ENCODE peak calls at places on chromosomes 11 and 22, in eight cellular contexts. One of them, this sample, is unnamed.

GRCh38 chr11:31120428-31120827 is 249.1 kb downstream of the DCDC1 start:
- DNase-seq in NCI-H460: no peak
- DNase-seq in bronchial epithelial cell: no peak
- DNase-seq in stimulated activated CD4-positive, alpha-beta T cell treated with anti-CD3 and anti-CD28 coated beads, TNF-alpha, amount 100 ng/mL, for 24 hours: no peak
- DNase-seq in activated CD8-positive, alpha-beta memory T cell treated with anti-CD3 and anti-CD28 coated beads for 1 hour: no peak
- DNase-seq in fibroblast of lung: no peak
- DNase-seq in left cardiac atrium: no peak
- DNase-seq in CD8-positive, alpha-beta memory T cell: no peak
- DNase-seq in this sample: no peak

GRCh38 chr11:14386081-14386480 is 27.1 kb upstream of the RRAS2 start:
- DNase-seq in NCI-H460: no peak
- DNase-seq in stimulated activated CD4-positive, alpha-beta T cell treated with anti-CD3 and anti-CD28 coated beads, TNF-alpha, amount 100 ng/mL, for 24 hours: no peak
- DNase-seq in bronchial epithelial cell: no peak
- DNase-seq in fibroblast of lung: no peak
- DNase-seq in activated CD8-positive, alpha-beta memory T cell treated with anti-CD3 and anti-CD28 coated beads for 1 hour: no peak
- DNase-seq in left cardiac atrium: no peak
- DNase-seq in CD8-positive, alpha-beta memory T cell: no peak
- DNase-seq in this sample: no peak

GRCh38 chr22:26479792-26480610 is 3.6 kb downstream of the HPS4 start:
- DNase-seq in bronchial epithelial cell: no peak
- DNase-seq in CD8-positive, alpha-beta memory T cell: no peak
- DNase-seq in stimulated activated CD4-positive, alpha-beta T cell treated with anti-CD3 and anti-CD28 coated beads, TNF-alpha, amount 100 ng/mL, for 24 hours: no peak
- DNase-seq in fibroblast of lung: no peak
- DNase-seq in activated CD8-positive, alpha-beta memory T cell treated with anti-CD3 and anti-CD28 coated beads for 1 hour: no peak
- DNase-seq in left cardiac atrium: no peak
- DNase-seq in NCI-H460: no peak
- DNase-seq in this sample: no peak

GRCh38 chr11:118437736-118438125 is 1.4 kb downstream of the KMT2A start:
- DNase-seq in stimulated activated CD4-positive, alpha-beta T cell treated with anti-CD3 and anti-CD28 coated beads, TNF-alpha, amount 100 ng/mL, for 24 hours: peak
- DNase-seq in bronchial epithelial cell: no peak
- DNase-seq in fibroblast of lung: peak
- DNase-seq in CD8-positive, alpha-beta memory T cell: peak
- DNase-seq in left cardiac atrium: no peak
- DNase-seq in NCI-H460: no peak
- DNase-seq in activated CD8-positive, alpha-beta memory T cell treated with anti-CD3 and anti-CD28 coated beads for 1 hour: no peak
- DNase-seq in this sample: no peak

GRCh38 chr11:2235588-2236326 is 34.6 kb downstream of the ASCL2 start:
- DNase-seq in left cardiac atrium: no peak
- DNase-seq in NCI-H460: no peak
- DNase-seq in activated CD8-positive, alpha-beta memory T cell treated with anti-CD3 and anti-CD28 coated beads for 1 hour: no peak
- DNase-seq in fibroblast of lung: no peak
- DNase-seq in bronchial epithelial cell: no peak
- DNase-seq in stimulated activated CD4-positive, alpha-beta T cell treated with anti-CD3 and anti-CD28 coated beads, TNF-alpha, amount 100 ng/mL, for 24 hours: no peak
- DNase-seq in CD8-positive, alpha-beta memory T cell: no peak
- DNase-seq in this sample: no peak

GRCh38 chr22:40401532-40401931 is 31.1 kb downstream of the SGSM3 start:
- DNase-seq in stimulated activated CD4-positive, alpha-beta T cell treated with anti-CD3 and anti-CD28 coated beads, TNF-alpha, amount 100 ng/mL, for 24 hours: peak
- DNase-seq in fibroblast of lung: no peak
- DNase-seq in activated CD8-positive, alpha-beta memory T cell treated with anti-CD3 and anti-CD28 coated beads for 1 hour: peak
- DNase-seq in bronchial epithelial cell: no peak
- DNase-seq in NCI-H460: no peak
- DNase-seq in left cardiac atrium: no peak
- DNase-seq in CD8-positive, alpha-beta memory T cell: peak
- DNase-seq in this sample: no peak

GRCh38 chr11:72135891-72136676 is 559 bp downstream of the FOLR3 start:
- DNase-seq in fibroblast of lung: no peak
- DNase-seq in CD8-positive, alpha-beta memory T cell: no peak
- DNase-seq in bronchial epithelial cell: no peak
- DNase-seq in left cardiac atrium: no peak
- DNase-seq in activated CD8-positive, alpha-beta memory T cell treated with anti-CD3 and anti-CD28 coated beads for 1 hour: no peak
- DNase-seq in NCI-H460: no peak
- DNase-seq in stimulated activated CD4-positive, alpha-beta T cell treated with anti-CD3 and anti-CD28 coated beads, TNF-alpha, amount 100 ng/mL, for 24 hours: no peak
- DNase-seq in this sample: no peak

GRCh38 chr11:36421546-36422155 is 88.4 kb downstream of the TRAF6 start:
- DNase-seq in NCI-H460: no peak
- DNase-seq in stimulated activated CD4-positive, alpha-beta T cell treated with anti-CD3 and anti-CD28 coated beads, TNF-alpha, amount 100 ng/mL, for 24 hours: no peak
- DNase-seq in activated CD8-positive, alpha-beta memory T cell treated with anti-CD3 and anti-CD28 coated beads for 1 hour: no peak
- DNase-seq in fibroblast of lung: peak
- DNase-seq in bronchial epithelial cell: no peak
- DNase-seq in CD8-positive, alpha-beta memory T cell: no peak
- DNase-seq in left cardiac atrium: no peak
- DNase-seq in this sample: no peak

GRCh38 chr11:36672815-36673450 is 74.9 kb upstream of the RAG2 start:
- DNase-seq in bronchial epithelial cell: peak
- DNase-seq in left cardiac atrium: no peak
- DNase-seq in NCI-H460: peak
- DNase-seq in fibroblast of lung: peak
- DNase-seq in CD8-positive, alpha-beta memory T cell: no peak
- DNase-seq in stimulated activated CD4-positive, alpha-beta T cell treated with anti-CD3 and anti-CD28 coated beads, TNF-alpha, amount 100 ng/mL, for 24 hours: no peak
- DNase-seq in activated CD8-positive, alpha-beta memory T cell treated with anti-CD3 and anti-CD28 coated beads for 1 hour: no peak
- DNase-seq in this sample: peak

GRCh38 chr11:46493786-46494185 is 100.0 kb downstream of the AMBRA1 start:
- DNase-seq in fibroblast of lung: peak
- DNase-seq in bronchial epithelial cell: no peak
- DNase-seq in activated CD8-positive, alpha-beta memory T cell treated with anti-CD3 and anti-CD28 coated beads for 1 hour: no peak
- DNase-seq in CD8-positive, alpha-beta memory T cell: no peak
- DNase-seq in NCI-H460: no peak
- DNase-seq in left cardiac atrium: no peak
- DNase-seq in stimulated activated CD4-positive, alpha-beta T cell treated with anti-CD3 and anti-CD28 coated beads, TNF-alpha, amount 100 ng/mL, for 24 hours: no peak
- DNase-seq in this sample: no peak

GRCh38 chr11:78975081-78975480 is 400.4 kb upstream of the NARS2 start:
- DNase-seq in NCI-H460: no peak
- DNase-seq in left cardiac atrium: no peak
- DNase-seq in stimulated activated CD4-positive, alpha-beta T cell treated with anti-CD3 and anti-CD28 coated beads, TNF-alpha, amount 100 ng/mL, for 24 hours: no peak
- DNase-seq in CD8-positive, alpha-beta memory T cell: no peak
- DNase-seq in activated CD8-positive, alpha-beta memory T cell treated with anti-CD3 and anti-CD28 coated beads for 1 hour: no peak
- DNase-seq in fibroblast of lung: no peak
- DNase-seq in bronchial epithelial cell: no peak
- DNase-seq in this sample: no peak

GRCh38 chr11:24574461-24574860 is 77.6 kb downstream of the LUZP2 start:
- DNase-seq in left cardiac atrium: no peak
- DNase-seq in fibroblast of lung: peak
- DNase-seq in bronchial epithelial cell: no peak
- DNase-seq in stimulated activated CD4-positive, alpha-beta T cell treated with anti-CD3 and anti-CD28 coated beads, TNF-alpha, amount 100 ng/mL, for 24 hours: no peak
- DNase-seq in CD8-positive, alpha-beta memory T cell: no peak
- DNase-seq in activated CD8-positive, alpha-beta memory T cell treated with anti-CD3 and anti-CD28 coated beads for 1 hour: no peak
- DNase-seq in NCI-H460: no peak
- DNase-seq in this sample: no peak

GRCh38 chr11:65501005-65501529 is 2.2 kb downstream of the MALAT1 start:
- DNase-seq in NCI-H460: no peak
- DNase-seq in left cardiac atrium: no peak
- DNase-seq in fibroblast of lung: no peak
- DNase-seq in CD8-positive, alpha-beta memory T cell: no peak
- DNase-seq in stimulated activated CD4-positive, alpha-beta T cell treated with anti-CD3 and anti-CD28 coated beads, TNF-alpha, amount 100 ng/mL, for 24 hours: no peak
- DNase-seq in activated CD8-positive, alpha-beta memory T cell treated with anti-CD3 and anti-CD28 coated beads for 1 hour: no peak
- DNase-seq in bronchial epithelial cell: no peak
- DNase-seq in this sample: no peak

GRCh38 chr11:77137421-77137820 is 9.4 kb downstream of the MYO7A start:
- DNase-seq in NCI-H460: no peak
- DNase-seq in activated CD8-positive, alpha-beta memory T cell treated with anti-CD3 and anti-CD28 coated beads for 1 hour: no peak
- DNase-seq in left cardiac atrium: no peak
- DNase-seq in bronchial epithelial cell: no peak
- DNase-seq in CD8-positive, alpha-beta memory T cell: no peak
- DNase-seq in fibroblast of lung: no peak
- DNase-seq in stimulated activated CD4-positive, alpha-beta T cell treated with anti-CD3 and anti-CD28 coated beads, TNF-alpha, amount 100 ng/mL, for 24 hours: no peak
- DNase-seq in this sample: no peak

GRCh38 chr11:115924744-115925567 is 420.7 kb upstream of the CADM1 start:
- DNase-seq in fibroblast of lung: peak
- DNase-seq in NCI-H460: no peak
- DNase-seq in left cardiac atrium: no peak
- DNase-seq in activated CD8-positive, alpha-beta memory T cell treated with anti-CD3 and anti-CD28 coated beads for 1 hour: no peak
- DNase-seq in bronchial epithelial cell: peak
- DNase-seq in stimulated activated CD4-positive, alpha-beta T cell treated with anti-CD3 and anti-CD28 coated beads, TNF-alpha, amount 100 ng/mL, for 24 hours: no peak
- DNase-seq in CD8-positive, alpha-beta memory T cell: no peak
- DNase-seq in this sample: no peak

GRCh38 chr22:26075233-26075632 is 94.0 kb upstream of the SEZ6L start:
- DNase-seq in CD8-positive, alpha-beta memory T cell: no peak
- DNase-seq in NCI-H460: no peak
- DNase-seq in fibroblast of lung: no peak
- DNase-seq in stimulated activated CD4-positive, alpha-beta T cell treated with anti-CD3 and anti-CD28 coated beads, TNF-alpha, amount 100 ng/mL, for 24 hours: no peak
- DNase-seq in activated CD8-positive, alpha-beta memory T cell treated with anti-CD3 and anti-CD28 coated beads for 1 hour: no peak
- DNase-seq in bronchial epithelial cell: no peak
- DNase-seq in left cardiac atrium: no peak
- DNase-seq in this sample: no peak

GRCh38 chr11:134479206-134479955 is 67.3 kb upstream of the B3GAT1 start:
- DNase-seq in fibroblast of lung: no peak
- DNase-seq in left cardiac atrium: no peak
- DNase-seq in stimulated activated CD4-positive, alpha-beta T cell treated with anti-CD3 and anti-CD28 coated beads, TNF-alpha, amount 100 ng/mL, for 24 hours: no peak
- DNase-seq in CD8-positive, alpha-beta memory T cell: no peak
- DNase-seq in NCI-H460: no peak
- DNase-seq in activated CD8-positive, alpha-beta memory T cell treated with anti-CD3 and anti-CD28 coated beads for 1 hour: no peak
- DNase-seq in bronchial epithelial cell: no peak
- DNase-seq in this sample: no peak

GRCh38 chr11:20658135-20658534 is 11.3 kb upstream of the NELL1 start:
- DNase-seq in bronchial epithelial cell: peak
- DNase-seq in activated CD8-positive, alpha-beta memory T cell treated with anti-CD3 and anti-CD28 coated beads for 1 hour: no peak
- DNase-seq in NCI-H460: no peak
- DNase-seq in CD8-positive, alpha-beta memory T cell: no peak
- DNase-seq in left cardiac atrium: no peak
- DNase-seq in stimulated activated CD4-positive, alpha-beta T cell treated with anti-CD3 and anti-CD28 coated beads, TNF-alpha, amount 100 ng/mL, for 24 hours: no peak
- DNase-seq in fibroblast of lung: no peak
- DNase-seq in this sample: no peak

GRCh38 chr11:14623036-14623435 is 20.6 kb upstream of the PDE3B start:
- DNase-seq in activated CD8-positive, alpha-beta memory T cell treated with anti-CD3 and anti-CD28 coated beads for 1 hour: no peak
- DNase-seq in NCI-H460: no peak
- DNase-seq in stimulated activated CD4-positive, alpha-beta T cell treated with anti-CD3 and anti-CD28 coated beads, TNF-alpha, amount 100 ng/mL, for 24 hours: no peak
- DNase-seq in CD8-positive, alpha-beta memory T cell: no peak
- DNase-seq in bronchial epithelial cell: no peak
- DNase-seq in left cardiac atrium: no peak
- DNase-seq in fibroblast of lung: no peak
- DNase-seq in this sample: no peak

GRCh38 chr11:79173615-79174014 is 267.2 kb downstream of the TENM4 start:
- DNase-seq in left cardiac atrium: no peak
- DNase-seq in CD8-positive, alpha-beta memory T cell: no peak
- DNase-seq in stimulated activated CD4-positive, alpha-beta T cell treated with anti-CD3 and anti-CD28 coated beads, TNF-alpha, amount 100 ng/mL, for 24 hours: no peak
- DNase-seq in NCI-H460: no peak
- DNase-seq in bronchial epithelial cell: no peak
- DNase-seq in activated CD8-positive, alpha-beta memory T cell treated with anti-CD3 and anti-CD28 coated beads for 1 hour: no peak
- DNase-seq in fibroblast of lung: peak
- DNase-seq in this sample: no peak

GRCh38 chr11:8906629-8907028 is 4.4 kb upstream of the AKIP1 start:
- DNase-seq in NCI-H460: peak
- DNase-seq in fibroblast of lung: peak
- DNase-seq in CD8-positive, alpha-beta memory T cell: no peak
- DNase-seq in left cardiac atrium: no peak
- DNase-seq in bronchial epithelial cell: peak
- DNase-seq in activated CD8-positive, alpha-beta memory T cell treated with anti-CD3 and anti-CD28 coated beads for 1 hour: no peak
- DNase-seq in stimulated activated CD4-positive, alpha-beta T cell treated with anti-CD3 and anti-CD28 coated beads, TNF-alpha, amount 100 ng/mL, for 24 hours: no peak
- DNase-seq in this sample: no peak

GRCh38 chr11:107697291-107697690 is 14.6 kb downstream of the SLN start:
- DNase-seq in CD8-positive, alpha-beta memory T cell: no peak
- DNase-seq in bronchial epithelial cell: no peak
- DNase-seq in fibroblast of lung: no peak
- DNase-seq in stimulated activated CD4-positive, alpha-beta T cell treated with anti-CD3 and anti-CD28 coated beads, TNF-alpha, amount 100 ng/mL, for 24 hours: no peak
- DNase-seq in left cardiac atrium: no peak
- DNase-seq in NCI-H460: no peak
- DNase-seq in activated CD8-positive, alpha-beta memory T cell treated with anti-CD3 and anti-CD28 coated beads for 1 hour: no peak
- DNase-seq in this sample: no peak

GRCh38 chr11:47399860-47400812 is 8.3 kb upstream of the SLC39A13 start:
- DNase-seq in CD8-positive, alpha-beta memory T cell: peak
- DNase-seq in fibroblast of lung: no peak
- DNase-seq in stimulated activated CD4-positive, alpha-beta T cell treated with anti-CD3 and anti-CD28 coated beads, TNF-alpha, amount 100 ng/mL, for 24 hours: no peak
- DNase-seq in bronchial epithelial cell: no peak
- DNase-seq in left cardiac atrium: no peak
- DNase-seq in activated CD8-positive, alpha-beta memory T cell treated with anti-CD3 and anti-CD28 coated beads for 1 hour: no peak
- DNase-seq in NCI-H460: no peak
- DNase-seq in this sample: no peak

GRCh38 chr11:5611627-5612026 is 13.2 kb upstream of the TRIM34 start:
- DNase-seq in stimulated activated CD4-positive, alpha-beta T cell treated with anti-CD3 and anti-CD28 coated beads, TNF-alpha, amount 100 ng/mL, for 24 hours: no peak
- DNase-seq in activated CD8-positive, alpha-beta memory T cell treated with anti-CD3 and anti-CD28 coated beads for 1 hour: no peak
- DNase-seq in CD8-positive, alpha-beta memory T cell: no peak
- DNase-seq in bronchial epithelial cell: no peak
- DNase-seq in NCI-H460: no peak
- DNase-seq in fibroblast of lung: no peak
- DNase-seq in left cardiac atrium: no peak
- DNase-seq in this sample: no peak

GRCh38 chr22:20217563-20217962 is 50.6 kb downstream of the RTN4R start:
- DNase-seq in NCI-H460: no peak
- DNase-seq in bronchial epithelial cell: no peak
- DNase-seq in fibroblast of lung: no peak
- DNase-seq in CD8-positive, alpha-beta memory T cell: no peak
- DNase-seq in stimulated activated CD4-positive, alpha-beta T cell treated with anti-CD3 and anti-CD28 coated beads, TNF-alpha, amount 100 ng/mL, for 24 hours: no peak
- DNase-seq in left cardiac atrium: no peak
- DNase-seq in activated CD8-positive, alpha-beta memory T cell treated with anti-CD3 and anti-CD28 coated beads for 1 hour: no peak
- DNase-seq in this sample: no peak

GRCh38 chr22:30591191-30591587 is 521 bp downstream of the PES1 start:
- DNase-seq in CD8-positive, alpha-beta memory T cell: no peak
- DNase-seq in activated CD8-positive, alpha-beta memory T cell treated with anti-CD3 and anti-CD28 coated beads for 1 hour: no peak
- DNase-seq in stimulated activated CD4-positive, alpha-beta T cell treated with anti-CD3 and anti-CD28 coated beads, TNF-alpha, amount 100 ng/mL, for 24 hours: no peak
- DNase-seq in fibroblast of lung: peak
- DNase-seq in left cardiac atrium: no peak
- DNase-seq in bronchial epithelial cell: peak
- DNase-seq in NCI-H460: no peak
- DNase-seq in this sample: no peak

GRCh38 chr11:61955416-61956135 is 5.4 kb downstream of the BEST1 start:
- DNase-seq in fibroblast of lung: no peak
- DNase-seq in left cardiac atrium: peak
- DNase-seq in activated CD8-positive, alpha-beta memory T cell treated with anti-CD3 and anti-CD28 coated beads for 1 hour: no peak
- DNase-seq in stimulated activated CD4-positive, alpha-beta T cell treated with anti-CD3 and anti-CD28 coated beads, TNF-alpha, amount 100 ng/mL, for 24 hours: no peak
- DNase-seq in NCI-H460: no peak
- DNase-seq in bronchial epithelial cell: no peak
- DNase-seq in CD8-positive, alpha-beta memory T cell: no peak
- DNase-seq in this sample: no peak

This sample was measured in AG09319.